ENCODE peak calls at places on chromosomes 13 and 19, in eight cellular contexts. H, A, L, Q, F, P, C and I are unnamed samples.

GRCh38 chr13:108560092-108560491 is 69.3 kb upstream of the MYO16 start:
- DNase-seq in P (no peak), Q (no peak), L (no peak), F (no peak), H (no peak), A (no peak), C (no peak), I (no peak)

GRCh38 chr13:30071890-30072817 is 221.7 kb upstream of the UBL3 start:
- DNase-seq in P (no peak), A (peak), L (no peak), Q (no peak), H (no peak), C (no peak), F (no peak), I (no peak)

GRCh38 chr19:34731019-34731829 is 2.8 kb upstream of the ZNF181 start:
- DNase-seq in L (peak), F (no peak), C (no peak), Q (no peak), A (peak), H (no peak), P (no peak), I (peak)

GRCh38 chr19:31312004-31312403 is 37.2 kb downstream of the TSHZ3 start:
- DNase-seq in F (no peak), H (peak), L (no peak), P (no peak), A (no peak), Q (peak), C (no peak), I (no peak)

GRCh38 chr13:23321534-23322241 is 111.8 kb downstream of the SACS start:
- DNase-seq in A (no peak), F (peak), H (peak), Q (peak), P (peak), L (peak), C (no peak), I (peak)

GRCh38 chr13:112992931-112993700 is 24.1 kb downstream of the MCF2L start:
- DNase-seq in P (no peak), F (no peak), C (no peak), L (no peak), H (no peak), Q (no peak), A (no peak), I (no peak)

GRCh38 chr13:39810091-39810877 is 154.8 kb downstream of the COG6 start:
- DNase-seq in F (no peak), P (no peak), C (no peak), A (no peak), L (no peak), Q (no peak), H (no peak), I (no peak)

GRCh38 chr19:3084943-3085342 is 9.2 kb upstream of the GNA11 start:
- DNase-seq in F (no peak), L (no peak), Q (no peak), P (no peak), H (no peak), C (no peak), A (no peak), I (no peak)

GRCh38 chr13:98537306-98537705 is 39.6 kb downstream of the STK24 start:
- DNase-seq in L (no peak), P (no peak), A (no peak), C (no peak), F (no peak), Q (no peak), H (no peak), I (no peak)

GRCh38 chr19:9913237-9914000 is 22.9 kb downstream of the OLFM2 start:
- DNase-seq in Q (no peak), L (no peak), C (peak), A (peak), F (no peak), P (no peak), H (no peak), I (peak)

GRCh38 chr13:36848228-36848982 is 29.4 kb downstream of the RFXAP start:
- DNase-seq in C (no peak), P (no peak), H (peak), L (no peak), F (peak), A (no peak), Q (no peak), I (no peak)

GRCh38 chr13:50573046-50573445 is 270.4 kb downstream of the DLEU7 start:
- DNase-seq in H (no peak), C (no peak), F (no peak), P (no peak), Q (no peak), A (no peak), L (no peak), I (no peak)

GRCh38 chr13:73056054-73056962 is 2.5 kb upstream of the KLF5 start:
- DNase-seq in P (no peak), L (no peak), H (peak), A (no peak), Q (peak), F (no peak), C (no peak), I (no peak)

GRCh38 chr19:39362682-39363657 is 20.7 kb downstream of the SAMD4B start:
- DNase-seq in P (no peak), Q (peak), H (peak), A (no peak), L (no peak), C (no peak), F (no peak), I (no peak)

GRCh38 chr19:34734601-34735103 is 609 bp downstream of the ZNF181 start:
- DNase-seq in L (no peak), C (no peak), A (peak), F (no peak), Q (no peak), H (no peak), P (no peak), I (no peak)

GRCh38 chr19:31344403-31344802 is 4.8 kb downstream of the TSHZ3 start:
- DNase-seq in A (no peak), F (no peak), L (no peak), P (no peak), H (no peak), Q (no peak), C (no peak), I (no peak)

GRCh38 chr13:52001120-52001731 is 10.0 kb downstream of the ATP7B start:
- DNase-seq in F (peak), H (peak), A (no peak), L (no peak), P (no peak), C (peak), Q (peak), I (no peak)

GRCh38 chr13:85266331-85266730 is 532.9 kb downstream of the SLITRK6 start:
- DNase-seq in P (no peak), C (no peak), L (no peak), F (no peak), H (no peak), A (no peak), Q (no peak), I (no peak)

GRCh38 chr13:51782026-51782710 is 21.8 kb downstream of the DHRS12 start:
- DNase-seq in Q (no peak), F (no peak), A (peak), C (no peak), P (no peak), H (no peak), L (no peak), I (no peak)

GRCh38 chr13:34627905-34628682 is 314.0 kb upstream of the NBEA start:
- DNase-seq in C (no peak), Q (no peak), H (no peak), P (no peak), F (no peak), L (no peak), A (no peak), I (no peak)

GRCh38 chr13:23715762-23716235 is 145.6 kb downstream of the TNFRSF19 start:
- DNase-seq in L (no peak), P (no peak), A (no peak), F (peak), C (peak), Q (no peak), H (peak), I (no peak)

GRCh38 chr19:55487884-55488687 is at the start of gene SSC5D:
- DNase-seq in C (no peak), F (no peak), A (no peak), Q (peak), P (no peak), L (peak), H (peak), I (peak)

GRCh38 chr13:24683833-24684599 is 3.8 kb downstream of the ATP12A start:
- DNase-seq in C (peak), P (no peak), H (peak), A (peak), F (peak), Q (no peak), L (peak), I (no peak)

GRCh38 chr19:13920524-13920923 is 14.5 kb downstream of the CC2D1A start:
- DNase-seq in C (no peak), P (no peak), Q (no peak), A (no peak), L (no peak), H (no peak), F (no peak), I (no peak)

GRCh38 chr19:51014242-51014641 is 5.3 kb downstream of the KLK10 start:
- DNase-seq in C (no peak), Q (no peak), A (no peak), P (no peak), H (no peak), F (no peak), L (no peak), I (peak)

GRCh38 chr13:22082030-22082429 is 411.2 kb downstream of the FGF9 start:
- DNase-seq in P (no peak), L (no peak), C (no peak), A (no peak), F (no peak), Q (no peak), H (no peak), I (no peak)

GRCh38 chr13:49998714-49999624 is 2.1 kb downstream of the TRIM13 start:
- DNase-seq in H (no peak), P (no peak), C (no peak), L (no peak), Q (no peak), F (peak), A (no peak), I (no peak)

GRCh38 chr13:36428083-36428482 is 4.2 kb upstream of the CCNA1 start:
- DNase-seq in H (peak), F (no peak), C (no peak), Q (peak), P (no peak), L (no peak), A (no peak), I (no peak)

GRCh38 chr19:3346677-3347353 is 19.6 kb upstream of the NFIC start:
- DNase-seq in L (peak), A (peak), F (no peak), Q (no peak), C (no peak), P (no peak), H (peak), I (peak)

GRCh38 chr13:53007872-53008271 is 20.7 kb upstream of the OLFM4 start:
- DNase-seq in H (no peak), L (no peak), A (no peak), Q (no peak), F (no peak), P (no peak), C (no peak), I (no peak)

GRCh38 chr19:50719566-50719965 is at the start of gene SHANK1:
- DNase-seq in Q (no peak), F (no peak), L (no peak), H (no peak), C (peak), P (no peak), A (no peak), I (no peak)

GRCh38 chr19:4164262-4164661 is 10.8 kb downstream of the CREB3L3 start:
- DNase-seq in H (no peak), Q (no peak), L (no peak), F (no peak), A (no peak), P (no peak), C (no peak), I (no peak)

GRCh38 chr13:89550842-89551422 is 1796.6 kb upstream of the MIR17HG start:
- DNase-seq in Q (peak), F (no peak), L (no peak), H (peak), C (no peak), A (no peak), P (no peak), I (no peak)

GRCh38 chr19:8485561-8486371 is 16.7 kb downstream of the PRAM1 start:
- DNase-seq in L (no peak), H (no peak), F (no peak), Q (no peak), C (no peak), A (peak), P (no peak), I (no peak)

GRCh38 chr13:33388254-33388998 is 102.9 kb upstream of the STARD13 start:
- DNase-seq in A (no peak), H (peak), C (peak), P (no peak), L (no peak), Q (no peak), F (peak), I (no peak)

DNA sequence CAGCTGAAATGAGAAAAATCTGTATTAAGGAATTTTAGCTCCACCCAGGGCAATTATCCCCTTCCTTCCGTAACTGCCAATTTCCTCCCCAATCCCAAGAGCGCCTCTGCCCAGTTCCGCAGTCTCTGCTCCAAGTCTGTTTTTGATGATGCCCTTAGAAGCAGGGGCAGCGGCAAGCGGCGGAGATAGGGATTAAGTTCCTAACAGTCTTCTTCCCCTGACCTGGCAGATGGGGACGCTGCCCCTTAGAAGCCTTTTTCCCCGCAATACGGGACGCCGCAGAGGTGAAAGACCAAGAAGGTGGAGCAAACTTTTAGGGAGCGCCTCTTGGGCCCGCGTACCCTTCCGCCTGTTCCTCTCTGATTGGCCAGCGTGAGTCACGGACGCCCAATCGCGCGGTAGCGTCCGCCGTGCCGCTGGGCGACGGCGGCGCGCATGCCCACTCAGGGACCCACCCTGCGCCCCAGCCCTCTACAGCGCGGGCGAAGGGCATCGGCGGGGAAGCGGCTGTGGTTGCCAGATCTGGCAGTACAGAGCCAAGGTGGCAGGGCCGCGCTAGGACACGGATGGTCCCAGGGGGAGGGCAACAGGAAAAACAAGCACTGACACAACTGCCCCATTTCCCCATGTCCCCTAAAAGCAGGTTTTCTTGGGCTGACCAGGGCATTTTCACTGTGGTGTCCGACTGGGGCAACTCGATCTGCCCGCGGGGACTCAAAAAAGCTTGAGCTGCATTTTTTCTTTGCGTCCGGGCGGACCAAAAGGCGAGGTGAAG is 825 bp upstream of the TDRD3 start:
- DNase-seq in F (peak), A (peak), P (peak), Q (peak), H (peak), C (peak), L (peak), I (peak)
- TF ChIP-seq CTCF in F (no peak), A (no peak), P (peak), Q (no peak), H (no peak), C (no peak), L (no peak), I (no peak)

GRCh38 chr13:48749699-48750473 is 96.2 kb downstream of the CYSLTR2 start:
- DNase-seq in F (peak), H (peak), Q (peak), P (peak), A (peak), C (peak), L (peak), I (peak)

GRCh38 chr13:48746816-48747215 is 93.1 kb downstream of the CYSLTR2 start:
- DNase-seq in Q (no peak), H (no peak), L (peak), F (no peak), A (no peak), C (no peak), P (no peak), I (no peak)

GRCh38 chr13:48748681-48749080 is 95.0 kb downstream of the CYSLTR2 start:
- DNase-seq in C (no peak), P (no peak), Q (no peak), L (no peak), F (no peak), A (no peak), H (peak), I (no peak)

GRCh38 chr13:48749144-48749543 is 95.4 kb downstream of the CYSLTR2 start:
- DNase-seq in H (peak), P (no peak), Q (peak), F (no peak), A (no peak), L (peak), C (no peak), I (no peak)

DNA sequence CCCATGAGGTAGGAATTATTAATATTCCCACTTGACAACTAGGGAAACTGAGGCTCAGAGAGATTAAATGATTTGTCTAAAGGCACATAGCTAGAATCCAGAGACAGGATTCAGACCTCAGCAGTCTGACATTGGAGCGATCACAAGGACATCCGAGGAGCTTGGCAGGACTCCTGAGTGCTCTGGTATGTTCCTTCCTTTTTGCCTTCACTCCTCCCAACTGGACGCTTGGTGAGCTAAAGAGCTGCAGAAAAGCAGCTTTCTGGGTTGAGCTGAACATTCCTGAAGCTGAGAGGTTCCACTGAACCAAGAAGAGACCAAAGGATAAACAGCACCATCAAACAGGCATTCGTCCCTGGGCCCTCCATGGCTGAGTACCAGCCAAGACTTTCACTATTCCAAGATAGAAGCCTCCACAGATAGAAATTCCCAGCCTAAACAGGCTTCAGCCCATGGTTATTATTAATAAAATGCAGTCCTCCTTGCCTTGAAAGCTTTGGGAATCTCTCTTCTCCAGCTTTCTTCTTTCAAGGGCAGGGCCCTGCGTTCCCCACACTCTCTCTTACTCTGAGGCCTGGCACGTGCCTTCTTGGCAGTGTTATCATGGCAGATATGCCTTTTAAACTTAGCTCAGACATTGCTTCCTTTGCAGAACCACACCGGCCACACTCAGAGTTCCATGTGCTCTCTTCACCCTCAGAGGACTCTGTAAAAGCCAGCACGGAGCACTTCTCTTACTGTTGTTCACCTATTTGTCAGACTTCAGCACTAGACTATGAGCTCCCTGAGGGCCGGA is 97.1 kb downstream of the CYSLTR2 start:
- DNase-seq in L (peak), C (no peak), F (no peak), Q (no peak), A (no peak), P (no peak), H (peak), I (no peak)
- TF ChIP-seq CTCF in L (peak), C (peak), F (no peak), Q (no peak), A (no peak), P (no peak), H (peak), I (peak)

GRCh38 chr19:6551607-6552450 is 21.0 kb downstream of the TNFSF9 start:
- DNase-seq in A (no peak), P (no peak), L (no peak), F (peak), Q (peak), H (peak), C (peak), I (peak)
- TF ChIP-seq CTCF in A (no peak), P (peak), L (peak), F (peak), Q (no peak), H (peak), C (peak), I (no peak)

DNA sequence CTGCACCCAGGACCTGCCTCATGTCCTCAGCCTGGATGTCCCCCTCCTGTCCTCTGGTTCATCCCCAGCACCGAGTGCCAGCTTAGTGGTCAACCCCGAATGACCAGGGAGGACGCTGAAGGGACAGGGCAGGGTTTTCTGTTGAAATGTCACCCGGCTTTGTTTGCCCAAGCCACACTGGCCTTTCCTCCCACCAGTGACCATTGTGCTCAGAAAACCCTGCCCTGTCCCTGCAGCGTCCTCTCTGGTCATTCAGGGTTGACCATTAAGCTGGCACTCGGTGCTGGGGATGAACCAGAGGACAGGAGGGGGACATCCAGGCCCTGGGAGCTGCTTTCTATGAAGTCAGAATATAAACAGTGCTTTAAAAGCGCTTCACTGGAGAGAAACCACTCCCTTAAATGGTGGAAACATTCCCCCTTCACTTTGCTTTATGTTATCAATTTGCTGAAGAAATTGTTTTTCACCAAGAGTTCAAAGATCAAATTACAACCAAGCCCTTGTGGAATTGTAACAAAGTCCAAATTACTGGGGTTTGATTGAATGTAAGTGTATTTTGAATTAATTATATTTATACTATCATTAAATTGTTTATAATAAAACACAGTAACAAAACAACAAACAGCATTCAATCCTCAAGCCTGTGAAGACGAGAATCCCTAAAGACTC is 21.4 kb downstream of the CARS2 start:
- DNase-seq in L (no peak), Q (no peak), A (no peak), H (no peak), F (no peak), C (no peak), P (no peak), I (no peak)
- TF ChIP-seq CTCF in L (no peak), Q (no peak), A (no peak), H (no peak), F (no peak), C (no peak), P (no peak), I (no peak)

DNA sequence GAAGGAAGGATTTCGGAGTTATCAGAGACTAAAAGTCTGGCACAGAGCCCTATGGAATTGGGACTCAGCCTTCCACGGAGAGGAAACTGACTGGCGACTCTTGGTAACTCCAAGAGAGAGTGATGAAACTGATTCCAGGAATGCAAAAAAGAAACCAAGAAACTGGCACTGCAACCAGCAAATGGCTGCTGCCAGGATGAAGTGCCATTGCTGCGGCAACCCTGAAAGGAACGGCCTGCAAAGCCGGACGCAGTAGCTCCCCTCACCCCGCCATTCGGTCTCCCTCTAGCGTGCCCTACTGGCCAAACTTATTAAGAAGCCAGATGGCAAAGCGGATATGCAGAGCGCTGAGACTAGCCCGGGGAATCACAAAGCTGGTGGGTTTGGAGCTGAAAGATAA is 236.0 kb downstream of the PCDH9 start:
- DNase-seq in A (peak), P (no peak), H (peak), F (peak), C (peak), L (peak), Q (peak), I (peak)
- TF ChIP-seq CTCF in A (peak), P (no peak), H (peak), F (peak), C (peak), L (peak), Q (peak), I (peak)